ENCODE peak calls at places on chromosomes 1 and 21, in seven cellular contexts. B, X, K, Y, T, D and N are unnamed samples. For H3K9me3, the result is how much of the 10 kb centered on the place peaks cover.

GRCh38 chr1:217088521-217089221 is 365.4 kb upstream of the ESRRG start:
- DNase-seq in B (no peak), X (no peak), K (peak), Y (no peak), T (no peak), D (no peak), N (no peak)

GRCh38 chr1:113871597-113872113 is at the start of gene PTPN22:
- DNase-seq in B (peak), X (peak), K (peak), Y (no peak), T (peak), D (peak), N (no peak)

GRCh38 chr1:162868972-162869371 is 8.0 kb upstream of the CCDC190 start:
- DNase-seq in B (no peak), X (no peak), K (no peak), Y (no peak), T (no peak), D (no peak), N (no peak)

GRCh38 chr1:63189677-63190076 is 132.7 kb upstream of the FOXD3 start:
- DNase-seq in B (no peak), X (no peak), K (no peak), Y (no peak), T (no peak), D (no peak), N (no peak)

GRCh38 chr1:178344513-178345077 is 152.2 kb downstream of the CLEC20A start:
- DNase-seq in B (peak), X (no peak), K (peak), Y (no peak), T (no peak), D (no peak), N (no peak)

GRCh38 chr1:3495776-3496745 is 41.6 kb downstream of the ARHGEF16 start:
- DNase-seq in B (no peak), X (no peak), K (peak), Y (no peak), T (no peak), D (no peak), N (no peak)

GRCh38 chr1:234478152-234478480 is 863 bp downstream of the TARBP1 start:
- DNase-seq in B (peak), X (peak), K (peak), Y (no peak), T (peak), D (no peak), N (no peak)

GRCh38 chr1:241048558-241048957 is 308.4 kb downstream of the RGS7 start:
- DNase-seq in B (no peak), X (no peak), K (no peak), Y (no peak), T (no peak), D (no peak), N (no peak)

GRCh38 chr1:193545171-193545570 is 358.8 kb upstream of the B3GALT2 start:
- DNase-seq in B (no peak), X (peak), K (no peak), Y (no peak), T (no peak), D (no peak), N (no peak)

GRCh38 chr1:241715956-241716355 is 63.9 kb downstream of the WDR64 start:
- DNase-seq in B (no peak), X (no peak), K (no peak), Y (no peak), T (no peak), D (no peak), N (no peak)

GRCh38 chr21:15472641-15473040 is 257.1 kb upstream of the USP25 start:
- DNase-seq in B (no peak), X (no peak), K (no peak), Y (no peak), T (no peak), D (no peak), N (no peak)

GRCh38 chr1:204409111-204409510 is 2.5 kb downstream of the PPP1R15B start:
- DNase-seq in B (no peak), X (no peak), K (no peak), Y (no peak), T (no peak), D (no peak), N (peak)

GRCh38 chr1:94079056-94079990 is 41.6 kb downstream of the ABCA4 start:
- DNase-seq in B (no peak), X (peak), K (no peak), Y (no peak), T (no peak), D (no peak), N (no peak)

GRCh38 chr1:17281775-17282181 is 26.2 kb upstream of the PADI4 start:
- DNase-seq in B (peak), X (no peak), K (no peak), Y (no peak), T (no peak), D (no peak), N (no peak)

GRCh38 chr21:42301371-42302291 is 13.6 kb downstream of the TFF3 start:
- DNase-seq in B (no peak), X (no peak), K (no peak), Y (no peak), T (no peak), D (no peak), N (no peak)

DNA sequence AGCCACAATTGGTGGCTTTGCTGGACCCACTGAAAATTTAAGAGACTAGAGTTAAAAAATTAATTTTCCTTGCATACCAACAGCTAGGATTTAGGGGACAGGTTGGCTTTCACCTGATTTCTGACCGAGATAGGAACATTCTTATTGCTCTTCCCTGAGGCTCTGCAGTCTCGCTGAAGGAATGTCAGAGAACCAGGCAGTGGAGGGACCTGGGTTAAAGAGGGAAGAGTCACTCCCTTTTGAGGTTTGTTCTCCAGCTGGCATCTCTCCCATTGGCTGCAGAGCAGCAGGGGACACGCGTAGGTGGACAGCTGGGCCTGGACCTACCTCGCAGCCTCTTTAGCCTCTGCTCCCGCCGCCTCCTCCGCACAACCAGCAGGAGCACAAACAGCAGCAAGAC is 207.5 kb downstream of the PCP4 start:
- DNase-seq in B (no peak), X (no peak), K (no peak), Y (no peak), T (no peak), D (no peak), N (no peak)
- H3K9me3 ChIP-seq in B (under half), X (under half), K (under half), Y (under half), T (under half), D (under half), N (under half)

GRCh38 chr1:21669287-21670058 is at the start of gene RAP1GAP:
- DNase-seq in B (peak), X (peak), K (no peak), Y (no peak), T (no peak), D (no peak), N (no peak)
- TF ChIP-seq POLR2A in B (peak), X (no peak), K (no peak), Y (no peak), T (no peak), D (no peak), N (no peak)

GRCh38 chr1:167764458-167765330 is 42.9 kb downstream of the MPZL1 start:
- DNase-seq in B (no peak), X (no peak), K (peak), Y (no peak), T (no peak), D (no peak), N (no peak)

GRCh38 chr1:167762061-167762746 is 40.4 kb downstream of the MPZL1 start:
- DNase-seq in B (no peak), X (no peak), K (no peak), Y (no peak), T (no peak), D (no peak), N (no peak)

GRCh38 chr1:167763525-167764220 is 41.9 kb downstream of the MPZL1 start:
- DNase-seq in B (no peak), X (no peak), K (no peak), Y (no peak), T (no peak), D (no peak), N (no peak)

GRCh38 chr1:167757433-167758309 is 35.9 kb downstream of the MPZL1 start:
- DNase-seq in B (no peak), X (no peak), K (no peak), Y (no peak), T (no peak), D (no peak), N (no peak)

DNA sequence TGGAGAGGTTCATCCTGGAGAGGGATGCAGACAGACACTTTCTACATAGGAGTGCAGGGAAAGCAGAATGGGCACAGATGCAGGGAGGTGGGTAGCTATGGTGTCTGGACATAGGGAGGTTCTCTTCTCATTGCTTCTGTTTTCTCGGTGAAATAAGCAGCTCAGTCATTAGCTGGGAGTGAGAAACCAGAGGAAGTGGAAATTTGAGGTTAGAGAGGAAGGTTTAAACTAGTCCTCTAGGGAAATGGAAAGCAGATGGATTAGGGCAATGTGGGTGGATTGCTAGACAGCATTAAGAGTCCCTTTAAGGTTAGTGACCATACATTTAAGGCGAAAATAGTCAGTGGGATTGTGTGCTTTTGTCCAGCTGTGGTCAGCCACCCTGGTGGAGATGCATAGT is 39.6 kb downstream of the MPZL1 start:
- DNase-seq in B (no peak), X (no peak), K (no peak), Y (no peak), T (no peak), D (no peak), N (no peak)
- H3K9me3 ChIP-seq in B (under half), X (under half), K (under half), Y (under half), T (under half), D (under half), N (under half)

GRCh38 chr21:45922648-45923047 is 58.9 kb upstream of the COL6A1 start:
- DNase-seq in B (no peak), X (no peak), K (no peak), Y (no peak), T (no peak), D (no peak), N (no peak)
- TF ChIP-seq POLR2A in B (no peak), X (no peak), K (no peak), Y (no peak), T (no peak), D (no peak), N (no peak)